ENCODE peak calls at places on chromosomes 6 and 20, in nine cellular contexts. One of them, this sample, is unnamed. For H3K4me1, the result is how much of the 10 kb centered on the place peaks cover.

GRCh38 chr6:52820198-52820597 is 16.6 kb upstream of the GSTA1 start:
- DNase-seq in aorta: no peak
- DNase-seq in uterus: no peak
- DNase-seq in PC-3: no peak
- DNase-seq in heart left ventricle: no peak
- DNase-seq in neuronal stem cell: no peak
- DNase-seq in tibial artery: no peak
- DNase-seq in hepatocyte: no peak
- DNase-seq in cardiac muscle cell: peak
- DNase-seq in this sample: no peak

GRCh38 chr20:49477200-49477599 is 5.3 kb downstream of the KCNB1 start:
- DNase-seq in uterus: no peak
- DNase-seq in heart left ventricle: no peak
- DNase-seq in hepatocyte: no peak
- DNase-seq in tibial artery: no peak
- DNase-seq in neuronal stem cell: no peak
- DNase-seq in aorta: no peak
- DNase-seq in PC-3: no peak
- DNase-seq in cardiac muscle cell: no peak
- DNase-seq in this sample: no peak

GRCh38 chr20:1376007-1376406 is 16.8 kb downstream of the FKBP1A start:
- DNase-seq in neuronal stem cell: no peak
- DNase-seq in hepatocyte: no peak
- DNase-seq in heart left ventricle: no peak
- DNase-seq in tibial artery: no peak
- DNase-seq in aorta: no peak
- DNase-seq in uterus: no peak
- DNase-seq in PC-3: no peak
- DNase-seq in cardiac muscle cell: no peak
- DNase-seq in this sample: no peak

GRCh38 chr6:77038801-77039200 is 424.5 kb downstream of the HTR1B start:
- DNase-seq in PC-3: peak
- DNase-seq in uterus: no peak
- DNase-seq in neuronal stem cell: no peak
- DNase-seq in hepatocyte: no peak
- DNase-seq in aorta: no peak
- DNase-seq in tibial artery: no peak
- DNase-seq in heart left ventricle: no peak
- DNase-seq in cardiac muscle cell: peak
- DNase-seq in this sample: no peak

GRCh38 chr6:2819891-2820814 is 21.5 kb downstream of the SERPINB1 start:
- DNase-seq in tibial artery: no peak
- DNase-seq in neuronal stem cell: no peak
- DNase-seq in aorta: no peak
- DNase-seq in cardiac muscle cell: peak
- DNase-seq in PC-3: peak
- DNase-seq in uterus: no peak
- DNase-seq in heart left ventricle: no peak
- DNase-seq in hepatocyte: no peak
- DNase-seq in this sample: no peak

GRCh38 chr6:101232946-101233345 is 160.6 kb upstream of the GRIK2 start:
- DNase-seq in uterus: no peak
- DNase-seq in cardiac muscle cell: no peak
- DNase-seq in PC-3: no peak
- DNase-seq in hepatocyte: no peak
- DNase-seq in neuronal stem cell: no peak
- DNase-seq in heart left ventricle: no peak
- DNase-seq in aorta: no peak
- DNase-seq in tibial artery: no peak
- DNase-seq in this sample: no peak

GRCh38 chr6:9405369-9405768 is 970.0 kb upstream of the SLC35B3 start:
- DNase-seq in PC-3: peak
- DNase-seq in aorta: no peak
- DNase-seq in hepatocyte: peak
- DNase-seq in neuronal stem cell: no peak
- DNase-seq in heart left ventricle: no peak
- DNase-seq in cardiac muscle cell: no peak
- DNase-seq in tibial artery: no peak
- DNase-seq in uterus: no peak
- DNase-seq in this sample: no peak

GRCh38 chr6:38261626-38262025 is 378.1 kb downstream of the BTBD9 start:
- DNase-seq in heart left ventricle: no peak
- DNase-seq in uterus: no peak
- DNase-seq in tibial artery: no peak
- DNase-seq in neuronal stem cell: no peak
- DNase-seq in aorta: no peak
- DNase-seq in PC-3: peak
- DNase-seq in cardiac muscle cell: no peak
- DNase-seq in hepatocyte: no peak
- DNase-seq in this sample: no peak

GRCh38 chr20:48889155-48889790 is 32.2 kb upstream of the ARFGEF2 start:
- DNase-seq in uterus: no peak
- DNase-seq in aorta: no peak
- DNase-seq in tibial artery: no peak
- DNase-seq in hepatocyte: no peak
- DNase-seq in neuronal stem cell: no peak
- DNase-seq in PC-3: no peak
- DNase-seq in heart left ventricle: no peak
- DNase-seq in cardiac muscle cell: no peak
- DNase-seq in this sample: no peak

GRCh38 chr6:133185731-133186130 is 55.4 kb upstream of the EYA4 start:
- DNase-seq in cardiac muscle cell: no peak
- DNase-seq in tibial artery: no peak
- DNase-seq in uterus: no peak
- DNase-seq in PC-3: no peak
- DNase-seq in aorta: no peak
- DNase-seq in neuronal stem cell: no peak
- DNase-seq in hepatocyte: no peak
- DNase-seq in heart left ventricle: no peak
- DNase-seq in this sample: no peak

GRCh38 chr20:10925767-10926166 is 252.0 kb upstream of the JAG1 start:
- DNase-seq in aorta: no peak
- DNase-seq in uterus: no peak
- DNase-seq in tibial artery: no peak
- DNase-seq in neuronal stem cell: no peak
- DNase-seq in heart left ventricle: no peak
- DNase-seq in hepatocyte: no peak
- DNase-seq in PC-3: peak
- DNase-seq in cardiac muscle cell: peak
- DNase-seq in this sample: no peak

GRCh38 chr6:144469144-144469575 is 184.0 kb downstream of the UTRN start:
- DNase-seq in uterus: no peak
- DNase-seq in neuronal stem cell: no peak
- DNase-seq in aorta: no peak
- DNase-seq in cardiac muscle cell: no peak
- DNase-seq in PC-3: no peak
- DNase-seq in hepatocyte: no peak
- DNase-seq in tibial artery: no peak
- DNase-seq in heart left ventricle: no peak
- DNase-seq in this sample: no peak

GRCh38 chr6:17710331-17710730 is 3.6 kb upstream of the NUP153 start:
- DNase-seq in cardiac muscle cell: no peak
- DNase-seq in heart left ventricle: no peak
- DNase-seq in tibial artery: no peak
- DNase-seq in aorta: no peak
- DNase-seq in hepatocyte: no peak
- DNase-seq in neuronal stem cell: no peak
- DNase-seq in PC-3: no peak
- DNase-seq in uterus: no peak
- DNase-seq in this sample: no peak

GRCh38 chr6:147126618-147127022 is 77.6 kb upstream of the STXBP5 start:
- DNase-seq in tibial artery: no peak
- DNase-seq in PC-3: no peak
- DNase-seq in neuronal stem cell: no peak
- DNase-seq in aorta: no peak
- DNase-seq in uterus: no peak
- DNase-seq in cardiac muscle cell: no peak
- DNase-seq in hepatocyte: no peak
- DNase-seq in heart left ventricle: no peak
- DNase-seq in this sample: no peak

GRCh38 chr6:108168980-108169800 is 3.4 kb downstream of the NR2E1 start:
- DNase-seq in heart left ventricle: no peak
- DNase-seq in tibial artery: no peak
- DNase-seq in neuronal stem cell: peak
- DNase-seq in cardiac muscle cell: no peak
- DNase-seq in uterus: no peak
- DNase-seq in aorta: no peak
- DNase-seq in PC-3: no peak
- DNase-seq in hepatocyte: no peak
- DNase-seq in this sample: no peak
- H3K4me1 ChIP-seq in heart left ventricle: half or more
- H3K4me1 ChIP-seq in tibial artery: half or more
- H3K4me1 ChIP-seq in neuronal stem cell: under half
- H3K4me1 ChIP-seq in cardiac muscle cell: under half
- H3K4me1 ChIP-seq in uterus: under half
- H3K4me1 ChIP-seq in aorta: under half
- H3K4me1 ChIP-seq in PC-3: under half
- H3K4me1 ChIP-seq in hepatocyte: under half
- H3K4me1 ChIP-seq in this sample: under half

GRCh38 chr6:56749632-56750151 is 107.0 kb upstream of the DST start:
- DNase-seq in uterus: no peak
- DNase-seq in PC-3: peak
- DNase-seq in aorta: no peak
- DNase-seq in neuronal stem cell: no peak
- DNase-seq in cardiac muscle cell: peak
- DNase-seq in hepatocyte: peak
- DNase-seq in tibial artery: no peak
- DNase-seq in heart left ventricle: no peak
- DNase-seq in this sample: no peak
- H3K27ac ChIP-seq in uterus: no peak
- H3K27ac ChIP-seq in PC-3: peak
- H3K27ac ChIP-seq in aorta: no peak
- H3K27ac ChIP-seq in neuronal stem cell: no peak
- H3K27ac ChIP-seq in cardiac muscle cell: no peak
- H3K27ac ChIP-seq in hepatocyte: peak
- H3K27ac ChIP-seq in tibial artery: no peak
- H3K27ac ChIP-seq in heart left ventricle: peak
- H3K27ac ChIP-seq in this sample: peak

DNA sequence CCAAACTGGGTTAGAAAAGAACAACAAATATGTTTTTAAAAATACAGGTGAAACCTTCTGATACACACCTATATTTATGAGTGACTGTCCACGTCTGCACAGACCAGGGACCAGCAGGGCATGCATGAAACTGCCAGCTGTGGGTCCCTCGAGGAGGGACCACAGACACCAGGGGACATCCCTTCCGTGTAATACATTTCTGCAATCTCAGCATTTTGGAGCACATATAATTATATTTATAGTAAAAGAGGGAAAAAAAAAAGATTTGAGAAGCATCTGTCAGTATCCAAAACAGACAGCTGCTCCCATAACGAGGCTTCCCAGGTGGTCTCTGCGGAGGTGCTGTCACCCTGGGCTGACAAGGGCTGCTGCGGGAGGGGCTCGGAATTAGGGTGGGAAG is 40.2 kb downstream of the PMEPA1 start:
- DNase-seq in uterus: no peak
- DNase-seq in tibial artery: no peak
- DNase-seq in hepatocyte: no peak
- DNase-seq in neuronal stem cell: no peak
- DNase-seq in cardiac muscle cell: no peak
- DNase-seq in heart left ventricle: no peak
- DNase-seq in aorta: no peak
- DNase-seq in PC-3: no peak
- DNase-seq in this sample: no peak
- H3K4me1 ChIP-seq in uterus: under half
- H3K4me1 ChIP-seq in tibial artery: half or more
- H3K4me1 ChIP-seq in hepatocyte: under half
- H3K4me1 ChIP-seq in neuronal stem cell: under half
- H3K4me1 ChIP-seq in cardiac muscle cell: under half
- H3K4me1 ChIP-seq in heart left ventricle: under half
- H3K4me1 ChIP-seq in aorta: under half
- H3K4me1 ChIP-seq in PC-3: under half
- H3K4me1 ChIP-seq in this sample: under half

GRCh38 chr6:154157706-154158105 is 118.7 kb downstream of the OPRM1 start:
- DNase-seq in tibial artery: no peak
- DNase-seq in PC-3: no peak
- DNase-seq in cardiac muscle cell: no peak
- DNase-seq in hepatocyte: no peak
- DNase-seq in neuronal stem cell: no peak
- DNase-seq in aorta: no peak
- DNase-seq in heart left ventricle: no peak
- DNase-seq in uterus: no peak
- DNase-seq in this sample: no peak

GRCh38 chr6:154154389-154154967 is 115.4 kb downstream of the OPRM1 start:
- DNase-seq in neuronal stem cell: peak
- DNase-seq in hepatocyte: peak
- DNase-seq in heart left ventricle: no peak
- DNase-seq in PC-3: peak
- DNase-seq in aorta: no peak
- DNase-seq in cardiac muscle cell: peak
- DNase-seq in tibial artery: peak
- DNase-seq in uterus: peak
- DNase-seq in this sample: no peak

GRCh38 chr6:154159126-154159525 is 120.1 kb downstream of the OPRM1 start:
- DNase-seq in heart left ventricle: no peak
- DNase-seq in PC-3: no peak
- DNase-seq in hepatocyte: no peak
- DNase-seq in tibial artery: no peak
- DNase-seq in uterus: no peak
- DNase-seq in neuronal stem cell: no peak
- DNase-seq in cardiac muscle cell: no peak
- DNase-seq in aorta: no peak
- DNase-seq in this sample: no peak

GRCh38 chr6:154157082-154157481 is 118.0 kb downstream of the OPRM1 start:
- DNase-seq in hepatocyte: no peak
- DNase-seq in aorta: no peak
- DNase-seq in neuronal stem cell: no peak
- DNase-seq in PC-3: no peak
- DNase-seq in cardiac muscle cell: no peak
- DNase-seq in tibial artery: no peak
- DNase-seq in heart left ventricle: no peak
- DNase-seq in uterus: no peak
- DNase-seq in this sample: no peak

DNA sequence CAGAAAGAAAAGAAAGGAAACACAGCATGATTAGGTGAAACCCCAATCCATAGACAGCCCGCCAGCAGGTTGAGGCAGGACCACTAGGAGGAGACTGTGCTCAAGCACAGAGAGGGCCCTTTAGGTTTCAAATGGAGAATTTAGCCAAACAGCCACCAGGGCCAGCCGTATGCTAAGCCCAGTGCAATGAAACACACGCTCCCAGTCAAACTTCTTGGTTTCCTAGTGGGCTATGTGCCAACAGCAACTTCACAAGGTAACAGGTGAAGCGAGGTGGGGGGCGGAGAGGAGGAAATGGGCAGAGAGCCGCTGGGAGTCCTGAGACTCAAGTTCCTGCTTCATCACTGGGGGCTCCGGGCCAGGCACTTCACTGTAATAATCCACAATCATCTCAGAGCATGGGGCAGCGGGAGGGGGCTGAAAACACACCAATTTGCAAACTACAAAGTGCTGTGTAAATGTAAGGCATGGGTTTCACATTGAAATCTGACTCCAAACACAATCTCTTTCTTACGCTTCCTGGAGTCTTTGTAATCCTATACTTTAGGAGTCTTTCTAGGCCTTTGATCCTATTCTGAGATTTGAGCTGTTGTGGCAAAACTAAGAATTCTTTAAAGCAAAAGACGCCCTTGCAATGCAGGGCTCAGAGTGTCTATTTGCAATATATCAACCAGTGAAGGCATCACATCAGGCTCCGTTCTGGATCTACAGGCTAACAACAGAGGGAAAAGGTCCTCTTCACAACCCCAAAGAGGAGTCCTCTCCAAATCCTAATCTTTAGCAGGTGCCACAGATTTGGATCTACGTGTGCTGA is 117.3 kb downstream of the OPRM1 start:
- DNase-seq in tibial artery: no peak
- DNase-seq in neuronal stem cell: no peak
- DNase-seq in hepatocyte: peak
- DNase-seq in uterus: no peak
- DNase-seq in heart left ventricle: no peak
- DNase-seq in cardiac muscle cell: peak
- DNase-seq in PC-3: peak
- DNase-seq in aorta: no peak
- DNase-seq in this sample: no peak
- H3K27ac ChIP-seq in tibial artery: no peak
- H3K27ac ChIP-seq in neuronal stem cell: no peak
- H3K27ac ChIP-seq in hepatocyte: no peak
- H3K27ac ChIP-seq in uterus: no peak
- H3K27ac ChIP-seq in heart left ventricle: no peak
- H3K27ac ChIP-seq in cardiac muscle cell: no peak
- H3K27ac ChIP-seq in PC-3: no peak
- H3K27ac ChIP-seq in aorta: no peak
- H3K27ac ChIP-seq in this sample: no peak

This sample was measured in RWPE2.